ENCODE peak calls at places on chromosomes 4 and X, in seven cellular contexts. P is chondrocyte; R is NCI-H2081; W is effector CD4-positive, alpha-beta T cell; V is GM13977; F is neuronal stem cell; A is omental fat pad. T is an unnamed sample.

GRCh38 chrX:43065978-43066377 is 288.0 kb upstream of the PPP1R2C start:
- DNase-seq in A (no peak), F (no peak), W (no peak), V (no peak), P (no peak), R (no peak), T (peak)

GRCh38 chr4:149291463-149291862 is 524.2 kb downstream of the IQCM start:
- DNase-seq in A (no peak), R (no peak), F (no peak), W (no peak), V (no peak), P (no peak), T (no peak)

GRCh38 chr4:5712931-5713330 is 1.9 kb downstream of the EVC start:
- DNase-seq in V (no peak), F (no peak), W (no peak), P (no peak), A (no peak), R (no peak), T (no peak)

GRCh38 chr4:96150501-96150900 is 310.6 kb downstream of the PDHA2 start:
- DNase-seq in F (no peak), R (no peak), A (no peak), V (no peak), P (no peak), W (no peak), T (no peak)

GRCh38 chrX:46929439-46930018 is 17.3 kb downstream of the JADE3 start:
- DNase-seq in W (no peak), R (no peak), A (no peak), F (no peak), P (no peak), V (no peak), T (no peak)

GRCh38 chrX:9847071-9847470 is 60.8 kb downstream of the SHROOM2 start:
- DNase-seq in P (no peak), W (no peak), A (no peak), V (no peak), F (no peak), R (no peak), T (peak)

GRCh38 chr4:7557447-7557846 is 122.7 kb upstream of the PSAPL1 start:
- DNase-seq in P (no peak), W (no peak), R (no peak), V (no peak), A (no peak), F (no peak), T (no peak)

GRCh38 chrX:47797084-47797483 is 39.6 kb upstream of the ZNF81 start:
- DNase-seq in A (no peak), P (no peak), F (no peak), R (no peak), W (no peak), V (no peak), T (no peak)

GRCh38 chrX:40719218-40719617 is 16.1 kb downstream of the MED14 start:
- DNase-seq in V (no peak), A (no peak), W (no peak), R (no peak), P (no peak), F (no peak), T (no peak)

GRCh38 chr4:10082459-10083272 is 33.9 kb downstream of the WDR1 start:
- DNase-seq in A (peak), F (no peak), V (no peak), P (peak), R (no peak), W (no peak), T (no peak)

GRCh38 chr4:41866799-41867677 is 68.2 kb upstream of the TMEM33 start:
- DNase-seq in V (no peak), P (no peak), W (no peak), R (no peak), A (no peak), F (no peak), T (no peak)

GRCh38 chr4:72365016-72365415 is 204.0 kb downstream of the ADAMTS3 start:
- DNase-seq in W (no peak), F (no peak), V (no peak), A (no peak), P (no peak), R (no peak), T (no peak)

GRCh38 chr4:100422911-100423310 is 94.9 kb downstream of the EMCN start:
- DNase-seq in P (no peak), V (no peak), A (no peak), F (no peak), R (no peak), W (no peak), T (no peak)

GRCh38 chr4:78653655-78654054 is 102.1 kb downstream of the ANXA3 start:
- DNase-seq in P (no peak), R (no peak), V (no peak), F (no peak), W (no peak), A (no peak), T (no peak)

GRCh38 chr4:89788243-89789072 is 48.5 kb downstream of the SNCA start:
- DNase-seq in F (no peak), V (no peak), W (no peak), R (peak), A (no peak), P (no peak), T (no peak)

GRCh38 chr4:87802858-87803257 is 3.5 kb downstream of the IBSP start:
- DNase-seq in A (no peak), P (no peak), R (no peak), V (no peak), F (no peak), W (no peak), T (peak)

GRCh38 chr4:96524311-96524875 is 684.5 kb downstream of the PDHA2 start:
- DNase-seq in W (no peak), P (no peak), A (no peak), F (no peak), V (no peak), R (no peak), T (no peak)

GRCh38 chr4:132839070-132839469 is 310.0 kb upstream of the PCDH10 start:
- DNase-seq in W (no peak), A (no peak), V (no peak), P (no peak), R (no peak), F (no peak), T (no peak)

T was measured in HuH-7.